ENCODE peak calls at places on chromosomes 3 and 15, in eight cellular contexts. H is mesothelial cell of epicardium; A is ELF-1; X is GM03348; K is stimulated activated CD4-positive, alpha-beta T cell treated with anti-CD3 and anti-CD28 coated beads, Interleukin-1b, Interleukin-23, amount 100 ng/mL, for 1 hour; R is pancreas; U is activated T-helper 9 cell treated with anti-CD3 and anti-CD28 coated beads, Interleukin-2, amount 50 U/mL, for 16 hours; S is ecto neural progenitor cell. B is an unnamed sample.

GRCh38 chr3:98972155-98972554 is 70.7 kb upstream of the DCBLD2 start:
- DNase-seq in H (no peak), A (no peak), X (peak; percentile 63), K (no peak), R (no peak), U (no peak), S (no peak), B (no peak)

GRCh38 chr3:97927699-97928098 is 44.5 kb downstream of the RIOX2 start:
- DNase-seq in H (no peak), A (no peak), X (no peak), K (no peak), R (no peak), U (no peak), S (no peak), B (no peak)

GRCh38 chr15:88616240-88616639 is 4.9 kb upstream of the AEN start:
- DNase-seq in H (no peak), A (no peak), X (no peak), K (no peak), R (no peak), U (no peak), S (no peak), B (no peak)

GRCh38 chr15:79635149-79635771 is 203.1 kb downstream of the MINAR1 start:
- DNase-seq in H (no peak), A (peak; percentile 2), X (no peak), K (no peak), R (no peak), U (no peak), S (no peak), B (no peak)

GRCh38 chr3:128726691-128727031 is 678 bp downstream of the RAB7A start:
- DNase-seq in H (peak; percentile 39), A (peak; percentile 65), X (peak; percentile 69), K (no peak), R (no peak), U (peak; percentile 32), S (peak; percentile 60), B (peak; percentile 66)

GRCh38 chr3:115861166-115861733 is 237.9 kb downstream of the GAP43 start:
- DNase-seq in H (no peak), A (peak; percentile 22), X (no peak), K (no peak), R (no peak), U (no peak), S (no peak), B (no peak)

GRCh38 chr3:162328649-162329048 is 832.0 kb downstream of the OTOL1 start:
- DNase-seq in H (no peak), A (no peak), X (no peak), K (no peak), R (no peak), U (no peak), S (no peak), B (no peak)

GRCh38 chr3:39407773-39408492 is 1.4 kb downstream of the RPSA start:
- DNase-seq in H (no peak), A (no peak), X (no peak), K (no peak), R (no peak), U (no peak), S (no peak), B (no peak)

GRCh38 chr15:79640206-79640605 is 208.1 kb downstream of the MINAR1 start:
- DNase-seq in H (no peak), A (no peak), X (peak; percentile 81), K (no peak), R (no peak), U (no peak), S (no peak), B (no peak)

GRCh38 chr15:80844011-80844732 is 65.0 kb downstream of the CEMIP start:
- DNase-seq in H (no peak), A (no peak), X (peak; percentile 85), K (no peak), R (no peak), U (no peak), S (no peak), B (no peak)

GRCh38 chr3:194198938-194199337 is 63.0 kb downstream of the HES1 start:
- DNase-seq in H (no peak), A (no peak), X (no peak), K (no peak), R (no peak), U (no peak), S (no peak), B (no peak)

GRCh38 chr3:71111784-71112440 is 471.6 kb downstream of the FOXP1 start:
- DNase-seq in H (no peak), A (no peak), X (peak; percentile 67), K (no peak), R (no peak), U (no peak), S (no peak), B (no peak)

GRCh38 chr3:138824114-138824506 is 10.6 kb downstream of the PIK3CB start:
- DNase-seq in H (no peak), A (peak; percentile 74), X (no peak), K (no peak), R (no peak), U (no peak), S (peak; percentile 58), B (no peak)

B was measured in stimulated activated effector memory CD8-positive, alpha-beta T cell treated with anti-CD3 and anti-CD28 coated beads, Interleukin-12 subunit alpha, Interleukin-12 subunit beta, amount 100 ng/mL, for 72 hours.